ENCODE peak calls at places on chromosomes 2 and 18, in seven cellular contexts. L is fibroblast of lung; P is bronchial epithelial cell; Q is psoas muscle; M is right cardiac atrium; C is CD8-positive, alpha-beta memory T cell; A is aorta. H is an unnamed sample.

GRCh38 chr2:239804161-239805042 is 220.7 kb downstream of the NDUFA10 start:
- DNase-seq in L (no peak), P (no peak), Q (no peak), M (no peak), C (no peak), A (peak; percentile 74), H (no peak)

GRCh38 chr18:79503406-79503805 is 107.7 kb downstream of the NFATC1 start:
- DNase-seq in L (no peak), P (no peak), Q (peak; percentile 30), M (no peak), C (peak; percentile 13), A (peak; percentile 35), H (no peak)

GRCh38 chr2:109736177-109736827 is 57.8 kb upstream of the RGPD5 start:
- DNase-seq in L (peak; percentile 76), P (peak; percentile 59), Q (no peak), M (peak; percentile 40), C (no peak), A (no peak), H (peak; percentile 59)

GRCh38 chr18:56302161-56302560 is 336.2 kb downstream of the TXNL1 start:
- DNase-seq in L (no peak), P (no peak), Q (no peak), M (no peak), C (no peak), A (no peak), H (peak; percentile 10)

GRCh38 chr2:75466708-75467311 is 93.9 kb downstream of the EVA1A start:
- DNase-seq in L (peak; percentile 33), P (peak; percentile 46), Q (no peak), M (peak; percentile 10), C (no peak), A (no peak), H (peak; percentile 57)

GRCh38 chr2:145027073-145027459 is 507.1 kb upstream of the ZEB2 start:
- DNase-seq in L (no peak), P (no peak), Q (no peak), M (no peak), C (no peak), A (no peak), H (no peak)

GRCh38 chr2:119409506-119409905 is 22.1 kb upstream of the TMEM37 start:
- DNase-seq in L (no peak), P (no peak), Q (no peak), M (no peak), C (no peak), A (no peak), H (no peak)

GRCh38 chr2:652881-653480 is 24.2 kb downstream of the TMEM18 start:
- DNase-seq in L (no peak), P (no peak), Q (no peak), M (no peak), C (no peak), A (no peak), H (no peak)

GRCh38 chr2:47218066-47218581 is 63.0 kb upstream of the STPG4 start:
- DNase-seq in L (no peak), P (peak; percentile 43), Q (no peak), M (no peak), C (no peak), A (no peak), H (peak; percentile 33)

GRCh38 chr2:23659773-23660172 is 267.1 kb downstream of the ATAD2B start:
- DNase-seq in L (no peak), P (no peak), Q (no peak), M (no peak), C (no peak), A (no peak), H (no peak)

GRCh38 chr2:134375935-134376334 is 122.1 kb downstream of the MGAT5 start:
- DNase-seq in L (peak; percentile 73), P (peak; percentile 39), Q (no peak), M (no peak), C (no peak), A (no peak), H (peak; percentile 71)

GRCh38 chr18:77250926-77251729 is 1.5 kb downstream of the GALR1 start:
- DNase-seq in L (peak; percentile 14), P (no peak), Q (no peak), M (no peak), C (no peak), A (no peak), H (peak; percentile 24)

GRCh38 chr2:203673933-203674332 is 32.5 kb upstream of the CD28 start:
- DNase-seq in L (peak; percentile 55), P (no peak), Q (peak; percentile 57), M (no peak), C (no peak), A (no peak), H (peak; percentile 57)

GRCh38 chr2:3178206-3179031 is 199.2 kb downstream of the EIPR1 start:
- DNase-seq in L (no peak), P (no peak), Q (no peak), M (no peak), C (no peak), A (peak; percentile 41), H (no peak)

GRCh38 chr2:54898451-54899226 is 151.6 kb downstream of the RTN4 start:
- DNase-seq in L (no peak), P (no peak), Q (no peak), M (no peak), C (no peak), A (no peak), H (no peak)

GRCh38 chr2:231662028-231662810 is 46.1 kb upstream of the PTMA start:
- DNase-seq in L (peak; percentile 98), P (peak; percentile 83), Q (peak; percentile 99), M (peak; percentile 96), C (peak; percentile 97), A (peak; percentile 99), H (peak; percentile 98)

GRCh38 chr2:36407403-36407802 is 51.8 kb downstream of the CRIM1 start:
- DNase-seq in L (no peak), P (no peak), Q (no peak), M (no peak), C (no peak), A (no peak), H (no peak)

GRCh38 chr2:16225071-16225470 is 284.7 kb downstream of the MYCN start:
- DNase-seq in L (no peak), P (no peak), Q (no peak), M (no peak), C (no peak), A (no peak), H (no peak)

GRCh38 chr2:166376488-166376828 is 714 bp upstream of the SCN9A start:
- DNase-seq in L (no peak), P (no peak), Q (no peak), M (no peak), C (no peak), A (no peak), H (peak; percentile 9)

GRCh38 chr2:166373951-166374350 is 1.8 kb downstream of the SCN9A start:
- DNase-seq in L (peak; percentile 72), P (peak; percentile 91), Q (no peak), M (no peak), C (no peak), A (no peak), H (peak; percentile 97)

GRCh38 chr2:166376873-166377272 is 1.1 kb upstream of the SCN9A start:
- DNase-seq in L (no peak), P (no peak), Q (no peak), M (no peak), C (no peak), A (no peak), H (no peak)

GRCh38 chr2:166375205-166375735 is 474 bp downstream of the SCN9A start:
- DNase-seq in L (peak; percentile 42), P (peak; percentile 11), Q (no peak), M (no peak), C (no peak), A (no peak), H (peak; percentile 11)

DNA sequence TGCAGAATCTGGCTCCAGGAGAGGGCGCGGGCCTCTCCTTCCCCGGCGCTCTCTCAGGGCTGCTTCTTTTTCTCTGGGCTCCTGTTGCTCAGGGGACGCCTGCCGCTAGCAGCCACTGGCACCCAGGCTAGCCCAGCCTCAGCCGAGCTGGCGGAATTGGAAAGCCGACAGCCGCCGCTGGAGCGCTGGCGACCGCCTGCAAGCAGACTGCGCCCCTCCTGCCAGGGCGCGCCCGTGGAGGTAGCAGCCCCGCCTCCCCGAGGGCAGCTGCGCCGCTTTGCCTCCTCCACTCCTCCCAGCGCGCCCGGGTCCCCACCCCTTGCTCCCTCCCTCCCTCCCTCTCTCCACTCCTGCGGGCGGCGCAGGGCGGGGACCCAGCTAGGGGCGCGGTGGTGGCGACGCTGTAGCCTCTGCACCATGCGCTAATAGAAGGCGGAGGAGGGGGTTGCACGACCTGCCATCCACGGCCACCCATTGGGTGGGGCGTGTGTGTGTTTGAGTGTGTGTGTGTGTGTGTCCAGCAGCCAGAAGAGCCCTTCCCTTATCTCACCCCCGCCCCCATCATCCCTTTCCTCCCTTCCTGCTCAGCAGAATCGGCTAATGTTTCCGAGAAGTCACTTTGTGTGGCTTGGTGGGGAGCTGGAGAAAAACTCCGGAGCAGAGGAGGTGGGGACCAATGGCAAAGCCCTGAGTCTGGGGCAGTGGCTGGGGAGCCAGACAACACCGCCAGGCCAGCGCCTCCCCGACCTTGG is at the start of gene SCN9A:
- DNase-seq in L (peak; percentile 81), P (peak; percentile 53), Q (peak; percentile 81), M (peak; percentile 69), C (no peak), A (peak; percentile 91), H (peak; percentile 70)
- H3K4me3 ChIP-seq in L (peak within 1 kb of the TSS; percentile 98), P (peak within 1 kb of the TSS; percentile 46), Q (peak within 1 kb of the TSS; percentile 75), M (peak within 1 kb of the TSS; percentile 53), C (no peak within 1 kb of the TSS), A (peak within 1 kb of the TSS; percentile 68), H (peak within 1 kb of the TSS; percentile 47)

DNA sequence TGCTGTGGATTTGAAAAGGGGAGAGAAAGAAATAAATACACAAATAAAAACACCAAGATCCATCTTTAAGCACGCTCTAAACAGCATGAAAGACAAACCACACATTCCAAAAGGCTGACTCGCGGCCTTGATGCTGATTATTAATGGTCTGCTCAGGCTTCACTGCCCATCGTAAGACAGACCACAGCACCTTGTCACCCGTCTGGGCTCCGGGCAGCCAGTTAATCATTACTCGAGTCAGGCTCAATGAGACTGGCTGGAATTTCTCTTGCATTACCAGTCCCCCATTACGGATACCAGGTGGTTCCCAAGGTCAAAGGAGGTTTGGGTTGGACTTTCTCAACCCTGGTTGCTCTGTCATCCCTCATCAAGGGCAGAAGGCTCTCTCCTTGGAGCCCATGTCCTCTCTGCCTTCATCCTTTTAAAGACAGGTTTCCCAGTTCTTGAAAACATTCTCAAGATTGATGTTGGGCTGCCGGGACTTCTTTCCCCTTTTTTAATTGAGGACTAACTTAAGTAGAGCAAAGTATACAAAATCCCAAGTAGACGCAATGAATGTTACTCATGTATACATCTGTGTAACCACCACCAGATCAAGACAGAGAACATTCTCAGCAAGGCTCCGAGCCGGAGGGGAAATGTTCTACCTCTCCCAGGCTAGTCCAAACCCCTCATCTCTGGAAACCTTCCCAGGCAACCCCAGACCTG is 8.1 kb downstream of the SMAD7 start:
- DNase-seq in L (peak; percentile 67), P (peak; percentile 96), Q (no peak), M (no peak), C (no peak), A (no peak), H (peak; percentile 92)
- H3K4me3 ChIP-seq in L (no peak overlapping the region), P (no peak overlapping the region), Q (peak overlapping the region; percentile 79), M (peak overlapping the region; percentile 63), C (no peak overlapping the region), A (peak overlapping the region; percentile 9), H (no peak overlapping the region)

GRCh38 chr2:19355416-19355821 is 3.0 kb downstream of the OSR1 start:
- DNase-seq in L (peak; percentile 52), P (no peak), Q (no peak), M (no peak), C (no peak), A (peak; percentile 64), H (no peak)
- H3K4me3 ChIP-seq in L (peak overlapping the region; percentile 76), P (no peak overlapping the region), Q (peak overlapping the region; percentile 79), M (peak overlapping the region; percentile 54), C (no peak overlapping the region), A (peak overlapping the region; percentile 99), H (no peak overlapping the region)

DNA sequence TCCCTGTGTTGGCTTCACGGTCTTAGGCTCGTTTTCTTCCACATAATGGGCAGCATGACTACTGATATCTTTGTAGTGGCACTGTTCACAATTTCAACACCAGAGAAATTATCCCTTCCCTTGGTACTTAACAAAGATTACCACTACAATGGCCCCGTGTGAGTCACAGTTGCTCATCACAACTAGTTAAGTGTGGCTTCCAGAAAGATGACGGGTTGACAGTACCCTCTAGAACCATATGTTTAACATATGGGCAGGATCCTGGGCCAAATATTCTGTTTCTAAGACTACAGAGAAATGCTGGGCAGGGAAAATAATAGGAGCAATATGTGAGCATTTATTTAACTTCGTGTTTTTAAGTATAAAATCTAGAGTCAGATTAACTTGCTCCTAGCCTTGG is 780.1 kb upstream of the LINC00305 start:
- DNase-seq in L (peak; percentile 33), P (peak; percentile 15), Q (no peak), M (no peak), C (no peak), A (no peak), H (peak; percentile 21)
- H3K4me3 ChIP-seq in L (no peak overlapping the region), P (no peak overlapping the region), Q (no peak overlapping the region), M (no peak overlapping the region), C (no peak overlapping the region), A (no peak overlapping the region), H (no peak overlapping the region)